ENCODE peak calls at places on chromosomes 11 and 22, in eight cellular contexts. M is RWPE1; B is ACHN; D is fibroblast of gingiva; Z is WERI-Rb-1; K is stimulated activated naive CD8-positive, alpha-beta T cell treated with anti-CD3 and anti-CD28 coated beads, Interleukin-15, Interleukin-2, amounts not matched to agents 100 U/mL and 50 U/mL, for 24 hours; U is Right ventricle myocardium inferior; V is type B pancreatic cell. Q is an unnamed sample.

GRCh38 chr11:12133539-12134238 is 23.3 kb downstream of the MICAL2 start:
- DNase-seq in Z (no peak), B (no peak), U (no peak), M (no peak), V (no peak), K (no peak), D (no peak), Q (no peak)

GRCh38 chr22:37742374-37743092 is 45.7 kb downstream of the TRIOBP start:
- DNase-seq in U (no peak), Z (no peak), D (peak), V (no peak), B (peak), M (peak), K (peak), Q (no peak)

GRCh38 chr11:28632338-28632737 is 524.1 kb downstream of the METTL15 start:
- DNase-seq in B (no peak), D (no peak), U (no peak), K (no peak), V (no peak), Z (no peak), M (peak), Q (no peak)

GRCh38 chr22:42451499-42452145 is 19.4 kb upstream of the NFAM1 start:
- DNase-seq in K (no peak), Z (no peak), V (no peak), M (no peak), B (no peak), U (no peak), D (no peak), Q (no peak)

GRCh38 chr11:69309800-69310280 is 15.9 kb downstream of the MYEOV start:
- DNase-seq in U (no peak), Z (no peak), D (no peak), V (no peak), M (no peak), B (no peak), K (no peak), Q (no peak)

GRCh38 chr11:118290923-118291322 is 13.6 kb upstream of the CD3E start:
- DNase-seq in M (peak), D (no peak), Z (peak), B (peak), V (no peak), U (no peak), K (peak), Q (peak)

GRCh38 chr11:35798423-35798822 is 135.8 kb downstream of the TRIM44 start:
- DNase-seq in K (no peak), Z (no peak), U (no peak), B (peak), M (peak), D (no peak), V (no peak), Q (no peak)

GRCh38 chr22:45151503-45151902 is 12.2 kb upstream of the NUP50 start:
- DNase-seq in M (no peak), B (no peak), Z (no peak), D (no peak), U (no peak), K (no peak), V (no peak), Q (no peak)

Q was measured in activated CD8-positive, alpha-beta T cell treated with anti-CD3 and anti-CD28 coated beads, Interleukin-2, amount 10 ng/mL, durations not matched to agents 7 days and 5 days.